ENCODE peak calls at places on chromosomes 5 and 9, in six cellular contexts. One of them, this sample, is unnamed.

GRCh38 chr9:84513473-84513872 is 156.1 kb upstream of the NTRK2 start:
- DNase-seq in esophagus squamous epithelium: no peak
- DNase-seq in BJ: no peak
- DNase-seq in upper lobe of right lung: no peak
- DNase-seq in dorsolateral prefrontal cortex: no peak
- DNase-seq in HFF-Myc: no peak
- DNase-seq in this sample: no peak

GRCh38 chr9:110148384-110148783 is 59.6 kb downstream of the C9orf152 start:
- DNase-seq in esophagus squamous epithelium: no peak
- DNase-seq in BJ: no peak
- DNase-seq in upper lobe of right lung: no peak
- DNase-seq in dorsolateral prefrontal cortex: no peak
- DNase-seq in HFF-Myc: no peak
- DNase-seq in this sample: no peak

GRCh38 chr5:76325876-76326491 is 77.1 kb upstream of the IQGAP2 start:
- DNase-seq in esophagus squamous epithelium: no peak
- DNase-seq in BJ: no peak
- DNase-seq in upper lobe of right lung: no peak
- DNase-seq in dorsolateral prefrontal cortex: no peak
- DNase-seq in HFF-Myc: no peak
- DNase-seq in this sample: no peak

GRCh38 chr5:76473676-76474075 is 70.6 kb downstream of the IQGAP2 start:
- DNase-seq in esophagus squamous epithelium: no peak
- DNase-seq in BJ: no peak
- DNase-seq in upper lobe of right lung: no peak
- DNase-seq in dorsolateral prefrontal cortex: no peak
- DNase-seq in HFF-Myc: no peak
- DNase-seq in this sample: no peak

GRCh38 chr5:152094076-152094475 is 169.4 kb upstream of the GLRA1 start:
- DNase-seq in esophagus squamous epithelium: no peak
- DNase-seq in BJ: no peak
- DNase-seq in upper lobe of right lung: no peak
- DNase-seq in dorsolateral prefrontal cortex: no peak
- DNase-seq in HFF-Myc: no peak
- DNase-seq in this sample: no peak

GRCh38 chr5:179126506-179126991 is 66.4 kb downstream of the ZNF354C start:
- DNase-seq in esophagus squamous epithelium: no peak
- DNase-seq in BJ: no peak
- DNase-seq in upper lobe of right lung: peak
- DNase-seq in dorsolateral prefrontal cortex: peak
- DNase-seq in HFF-Myc: no peak
- DNase-seq in this sample: no peak

GRCh38 chr5:113806823-113807222 is 293.3 kb downstream of the YTHDC2 start:
- DNase-seq in esophagus squamous epithelium: no peak
- DNase-seq in BJ: no peak
- DNase-seq in upper lobe of right lung: no peak
- DNase-seq in dorsolateral prefrontal cortex: no peak
- DNase-seq in HFF-Myc: no peak
- DNase-seq in this sample: no peak

GRCh38 chr9:135485832-135486231 is 6.2 kb downstream of the PPP1R26 start:
- DNase-seq in esophagus squamous epithelium: no peak
- DNase-seq in BJ: no peak
- DNase-seq in upper lobe of right lung: no peak
- DNase-seq in dorsolateral prefrontal cortex: no peak
- DNase-seq in HFF-Myc: no peak
- DNase-seq in this sample: no peak

GRCh38 chr5:15627109-15627508 is 127.1 kb downstream of the FBXL7 start:
- DNase-seq in esophagus squamous epithelium: no peak
- DNase-seq in BJ: no peak
- DNase-seq in upper lobe of right lung: no peak
- DNase-seq in dorsolateral prefrontal cortex: no peak
- DNase-seq in HFF-Myc: no peak
- DNase-seq in this sample: no peak

GRCh38 chr5:74318985-74319563 is 321.5 kb downstream of the ENC1 start:
- DNase-seq in esophagus squamous epithelium: no peak
- DNase-seq in BJ: no peak
- DNase-seq in upper lobe of right lung: no peak
- DNase-seq in dorsolateral prefrontal cortex: no peak
- DNase-seq in HFF-Myc: no peak
- DNase-seq in this sample: no peak

GRCh38 chr5:27906911-27907590 is 868.7 kb upstream of the CDH9 start:
- DNase-seq in esophagus squamous epithelium: no peak
- DNase-seq in BJ: no peak
- DNase-seq in upper lobe of right lung: no peak
- DNase-seq in dorsolateral prefrontal cortex: no peak
- DNase-seq in HFF-Myc: no peak
- DNase-seq in this sample: no peak

GRCh38 chr9:76585487-76586459 is 126.8 kb downstream of the GCNT1 start:
- DNase-seq in esophagus squamous epithelium: no peak
- DNase-seq in BJ: no peak
- DNase-seq in upper lobe of right lung: no peak
- DNase-seq in dorsolateral prefrontal cortex: no peak
- DNase-seq in HFF-Myc: no peak
- DNase-seq in this sample: no peak
- H3K4me3 ChIP-seq in esophagus squamous epithelium: no peak
- H3K4me3 ChIP-seq in BJ: no peak
- H3K4me3 ChIP-seq in upper lobe of right lung: no peak
- H3K4me3 ChIP-seq in dorsolateral prefrontal cortex: no peak
- H3K4me3 ChIP-seq in HFF-Myc: no peak
- H3K4me3 ChIP-seq in this sample: no peak

GRCh38 chr9:129458663-129459549 is 162.0 kb downstream of the C9orf50 start:
- DNase-seq in esophagus squamous epithelium: no peak
- DNase-seq in BJ: no peak
- DNase-seq in upper lobe of right lung: peak
- DNase-seq in dorsolateral prefrontal cortex: peak
- DNase-seq in HFF-Myc: no peak
- DNase-seq in this sample: peak

GRCh38 chr9:129458155-129458661 is 162.7 kb downstream of the C9orf50 start:
- DNase-seq in esophagus squamous epithelium: no peak
- DNase-seq in BJ: no peak
- DNase-seq in upper lobe of right lung: peak
- DNase-seq in dorsolateral prefrontal cortex: no peak
- DNase-seq in HFF-Myc: no peak
- DNase-seq in this sample: no peak

GRCh38 chr9:129459550-129460322 is 161.2 kb downstream of the C9orf50 start:
- DNase-seq in esophagus squamous epithelium: no peak
- DNase-seq in BJ: no peak
- DNase-seq in upper lobe of right lung: no peak
- DNase-seq in dorsolateral prefrontal cortex: no peak
- DNase-seq in HFF-Myc: no peak
- DNase-seq in this sample: no peak

GRCh38 chr9:129462360-129462759 is 158.5 kb downstream of the C9orf50 start:
- DNase-seq in esophagus squamous epithelium: no peak
- DNase-seq in BJ: no peak
- DNase-seq in upper lobe of right lung: no peak
- DNase-seq in dorsolateral prefrontal cortex: no peak
- DNase-seq in HFF-Myc: no peak
- DNase-seq in this sample: no peak

DNA sequence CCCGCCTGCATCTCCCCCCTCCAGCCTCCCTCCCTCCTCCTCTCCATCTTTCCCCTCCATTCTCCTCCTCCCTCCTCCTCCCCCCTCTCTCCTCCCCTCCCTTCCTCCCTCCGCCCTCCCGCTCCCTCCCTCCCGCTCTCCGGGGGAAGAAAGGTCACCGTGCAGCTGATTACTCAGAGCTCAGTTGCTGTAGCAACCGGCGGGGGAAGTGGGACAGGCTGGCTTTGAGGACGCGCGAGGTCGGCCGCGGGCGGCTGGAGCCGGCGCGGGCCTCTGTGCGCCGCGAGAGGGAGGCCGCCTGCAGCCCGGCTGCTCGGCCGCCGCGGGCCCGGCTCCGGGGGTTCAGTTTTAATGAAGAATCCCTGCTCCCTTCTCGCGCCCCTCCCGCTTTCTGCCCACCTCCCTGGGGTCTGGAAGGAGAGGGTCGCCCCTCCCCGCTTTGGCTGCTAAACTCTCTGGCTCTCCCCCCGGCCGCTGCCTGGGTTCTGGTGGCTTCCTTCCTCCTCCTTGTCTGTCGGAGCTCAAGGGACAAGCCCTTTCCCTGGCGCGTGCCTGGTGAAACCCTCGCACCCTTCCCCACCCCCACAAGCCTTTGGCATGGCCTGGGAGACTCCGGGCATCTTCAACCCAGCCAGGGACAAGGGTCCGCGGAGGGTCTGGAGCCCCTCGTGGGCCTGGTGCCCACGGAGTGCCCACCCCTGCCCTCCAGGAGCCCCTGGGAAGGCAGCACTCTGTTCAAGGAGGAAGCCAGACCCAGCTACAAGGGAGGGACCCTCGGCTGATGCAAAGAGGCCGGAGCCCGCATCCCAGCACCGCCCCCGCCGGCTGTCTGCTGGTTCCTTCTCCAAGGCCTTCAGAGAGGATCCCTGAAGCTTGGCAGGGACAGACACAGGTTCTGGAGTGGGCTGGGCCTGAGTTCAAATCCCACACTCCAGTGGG is 160.3 kb downstream of the C9orf50 start:
- DNase-seq in esophagus squamous epithelium: peak
- DNase-seq in BJ: peak
- DNase-seq in upper lobe of right lung: peak
- DNase-seq in dorsolateral prefrontal cortex: peak
- DNase-seq in HFF-Myc: peak
- DNase-seq in this sample: peak
- TF ChIP-seq CTCF in esophagus squamous epithelium: peak
- TF ChIP-seq CTCF in BJ: peak
- TF ChIP-seq CTCF in upper lobe of right lung: no peak
- TF ChIP-seq CTCF in dorsolateral prefrontal cortex: no peak
- TF ChIP-seq CTCF in HFF-Myc: no peak
- TF ChIP-seq CTCF in this sample: peak

DNA sequence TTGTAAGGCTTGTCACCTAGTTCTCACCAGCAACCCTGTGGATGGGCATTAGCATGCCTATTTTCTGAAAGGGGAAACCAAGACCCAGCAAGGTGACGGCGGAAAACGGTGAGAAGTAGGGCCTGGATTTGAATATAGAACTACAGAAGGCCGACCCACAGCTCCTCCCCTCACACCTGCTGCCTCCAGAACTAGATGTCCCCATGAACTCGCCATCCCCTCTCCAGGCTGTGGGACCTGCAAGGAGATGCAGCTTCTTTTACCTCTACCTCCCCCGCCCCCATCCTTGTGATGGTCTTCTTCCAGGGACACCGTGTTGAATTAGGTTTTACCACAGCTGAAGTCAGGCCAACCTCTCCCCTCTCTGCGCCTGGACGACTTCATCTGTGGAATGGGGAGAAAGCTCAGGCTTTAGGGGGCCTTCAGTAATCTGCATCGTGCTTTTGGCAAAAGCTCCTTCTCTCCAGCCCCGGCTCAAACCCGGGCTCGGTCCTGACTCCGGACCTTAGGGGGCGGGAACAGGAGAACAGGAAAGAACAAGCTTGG is 4.2 kb upstream of the MSX2 start:
- DNase-seq in esophagus squamous epithelium: no peak
- DNase-seq in BJ: no peak
- DNase-seq in upper lobe of right lung: no peak
- DNase-seq in dorsolateral prefrontal cortex: no peak
- DNase-seq in HFF-Myc: no peak
- DNase-seq in this sample: no peak
- H3K4me3 ChIP-seq in esophagus squamous epithelium: no peak
- H3K4me3 ChIP-seq in BJ: no peak
- H3K4me3 ChIP-seq in upper lobe of right lung: no peak
- H3K4me3 ChIP-seq in dorsolateral prefrontal cortex: no peak
- H3K4me3 ChIP-seq in HFF-Myc: no peak
- H3K4me3 ChIP-seq in this sample: no peak

GRCh38 chr5:7850241-7850532 is 746 bp downstream of the CFAP90 start:
- DNase-seq in esophagus squamous epithelium: no peak
- DNase-seq in BJ: no peak
- DNase-seq in upper lobe of right lung: peak
- DNase-seq in dorsolateral prefrontal cortex: no peak
- DNase-seq in HFF-Myc: no peak
- DNase-seq in this sample: no peak

GRCh38 chr5:7849531-7850240 is 1.2 kb downstream of the CFAP90 start:
- DNase-seq in esophagus squamous epithelium: no peak
- DNase-seq in BJ: no peak
- DNase-seq in upper lobe of right lung: peak
- DNase-seq in dorsolateral prefrontal cortex: no peak
- DNase-seq in HFF-Myc: no peak
- DNase-seq in this sample: peak

GRCh38 chr5:7851617-7852289 is 820 bp upstream of the CFAP90 start:
- DNase-seq in esophagus squamous epithelium: no peak
- DNase-seq in BJ: no peak
- DNase-seq in upper lobe of right lung: no peak
- DNase-seq in dorsolateral prefrontal cortex: no peak
- DNase-seq in HFF-Myc: no peak
- DNase-seq in this sample: no peak

GRCh38 chr5:7851240-7851592 is 283 bp upstream of the CFAP90 start:
- DNase-seq in esophagus squamous epithelium: no peak
- DNase-seq in BJ: no peak
- DNase-seq in upper lobe of right lung: no peak
- DNase-seq in dorsolateral prefrontal cortex: no peak
- DNase-seq in HFF-Myc: no peak
- DNase-seq in this sample: no peak

GRCh38 chr5:7850533-7851239 is at the start of gene CFAP90:
- DNase-seq in esophagus squamous epithelium: no peak
- DNase-seq in BJ: no peak
- DNase-seq in upper lobe of right lung: peak
- DNase-seq in dorsolateral prefrontal cortex: peak
- DNase-seq in HFF-Myc: no peak
- DNase-seq in this sample: peak
- TF ChIP-seq CTCF in esophagus squamous epithelium: peak
- TF ChIP-seq CTCF in BJ: peak
- TF ChIP-seq CTCF in upper lobe of right lung: peak
- TF ChIP-seq CTCF in dorsolateral prefrontal cortex: no peak
- TF ChIP-seq CTCF in HFF-Myc: peak
- TF ChIP-seq CTCF in this sample: peak

DNA sequence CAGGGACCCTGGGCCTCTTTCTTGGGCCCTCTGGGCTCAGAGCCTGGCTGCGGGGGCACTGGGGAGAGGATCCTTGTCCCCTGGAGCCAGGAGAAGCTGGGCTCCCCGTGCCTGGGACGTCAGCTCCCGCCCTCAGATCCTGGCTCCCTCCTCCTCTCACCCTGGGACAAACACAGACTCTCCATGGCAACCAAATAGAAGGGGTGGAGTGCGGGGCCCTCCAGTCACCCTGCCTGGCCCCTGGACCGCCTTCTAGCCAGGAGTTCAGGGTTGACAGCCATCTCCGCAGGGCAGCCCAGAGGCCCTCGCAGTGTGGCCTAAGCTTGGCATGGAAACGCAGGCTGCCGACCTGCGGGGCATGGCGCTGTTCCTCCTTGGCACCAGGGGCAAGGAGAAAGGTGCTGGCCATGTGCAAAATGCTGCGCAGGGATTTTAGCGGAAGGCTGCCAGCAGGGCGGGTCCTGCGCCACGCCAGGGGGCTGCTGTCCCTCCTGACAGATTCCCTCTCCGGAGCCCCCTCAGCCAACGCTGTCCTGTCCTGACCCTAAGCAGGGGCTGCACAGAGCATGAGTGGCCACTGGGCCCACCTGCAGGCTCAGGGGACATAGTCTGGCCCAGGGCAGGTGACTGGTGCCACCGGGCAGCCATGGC is 1.0 kb downstream of the ZDHHC11 start:
- DNase-seq in esophagus squamous epithelium: no peak
- DNase-seq in BJ: no peak
- DNase-seq in upper lobe of right lung: peak
- DNase-seq in dorsolateral prefrontal cortex: peak
- DNase-seq in HFF-Myc: no peak
- DNase-seq in this sample: no peak
- H3K4me3 ChIP-seq in esophagus squamous epithelium: peak
- H3K4me3 ChIP-seq in BJ: no peak
- H3K4me3 ChIP-seq in upper lobe of right lung: peak
- H3K4me3 ChIP-seq in dorsolateral prefrontal cortex: no peak
- H3K4me3 ChIP-seq in HFF-Myc: no peak
- H3K4me3 ChIP-seq in this sample: peak

GRCh38 chr9:18237776-18238175 is 236.2 kb upstream of the ADAMTSL1 start:
- DNase-seq in esophagus squamous epithelium: no peak
- DNase-seq in BJ: no peak
- DNase-seq in upper lobe of right lung: no peak
- DNase-seq in dorsolateral prefrontal cortex: no peak
- DNase-seq in HFF-Myc: no peak
- DNase-seq in this sample: no peak
- TF ChIP-seq CTCF in esophagus squamous epithelium: no peak
- TF ChIP-seq CTCF in BJ: no peak
- TF ChIP-seq CTCF in upper lobe of right lung: no peak
- TF ChIP-seq CTCF in dorsolateral prefrontal cortex: no peak
- TF ChIP-seq CTCF in HFF-Myc: no peak
- TF ChIP-seq CTCF in this sample: no peak

GRCh38 chr9:20507431-20507830 is 114.9 kb downstream of the MLLT3 start:
- DNase-seq in esophagus squamous epithelium: no peak
- DNase-seq in BJ: no peak
- DNase-seq in upper lobe of right lung: no peak
- DNase-seq in dorsolateral prefrontal cortex: no peak
- DNase-seq in HFF-Myc: no peak
- DNase-seq in this sample: no peak
- H3K4me3 ChIP-seq in esophagus squamous epithelium: no peak
- H3K4me3 ChIP-seq in BJ: no peak
- H3K4me3 ChIP-seq in upper lobe of right lung: no peak
- H3K4me3 ChIP-seq in dorsolateral prefrontal cortex: no peak
- H3K4me3 ChIP-seq in HFF-Myc: no peak
- H3K4me3 ChIP-seq in this sample: no peak

This sample was measured in BE2C.